ENCODE peak calls at places on chromosomes 13 and 19, in seven cellular contexts. One of them, this sample, is unnamed.

GRCh38 chr13:98925949-98926348 is 51.9 kb downstream of the DOCK9 start:
- DNase-seq in H9: no peak
- DNase-seq in neuronal stem cell: no peak
- DNase-seq in H1: no peak
- DNase-seq in mesenchymal stem cell: no peak
- DNase-seq in IMR-90: no peak
- DNase-seq in trophoblast cell: peak; percentile 84
- DNase-seq in this sample: peak; percentile 38

GRCh38 chr19:44002212-44002565 is 568 bp upstream of the ZNF230 start:
- DNase-seq in trophoblast cell: peak; percentile 12
- DNase-seq in neuronal stem cell: no peak
- DNase-seq in IMR-90: peak; percentile 11
- DNase-seq in H1: no peak
- DNase-seq in mesenchymal stem cell: no peak
- DNase-seq in H9: no peak
- DNase-seq in this sample: no peak

GRCh38 chr19:14460935-14461334 is 14.2 kb downstream of the PTGER1 start:
- DNase-seq in H1: no peak
- DNase-seq in IMR-90: no peak
- DNase-seq in neuronal stem cell: no peak
- DNase-seq in trophoblast cell: no peak
- DNase-seq in mesenchymal stem cell: no peak
- DNase-seq in H9: no peak
- DNase-seq in this sample: no peak

GRCh38 chr19:55652311-55653078 is 2.3 kb upstream of the U2AF2 start:
- DNase-seq in H9: peak; percentile 83
- DNase-seq in IMR-90: no peak
- DNase-seq in trophoblast cell: no peak
- DNase-seq in neuronal stem cell: no peak
- DNase-seq in mesenchymal stem cell: no peak
- DNase-seq in H1: no peak
- DNase-seq in this sample: no peak

GRCh38 chr13:41267106-41267505 is 3.7 kb upstream of the MTRF1 start:
- DNase-seq in IMR-90: peak; percentile 18
- DNase-seq in H9: no peak
- DNase-seq in mesenchymal stem cell: no peak
- DNase-seq in H1: no peak
- DNase-seq in neuronal stem cell: no peak
- DNase-seq in trophoblast cell: no peak
- DNase-seq in this sample: no peak

GRCh38 chr19:45125975-45126493 is 33.1 kb downstream of the PPP1R37 start:
- DNase-seq in neuronal stem cell: peak; percentile 41
- DNase-seq in mesenchymal stem cell: peak; percentile 63
- DNase-seq in H1: peak; percentile 96
- DNase-seq in H9: peak; percentile 89
- DNase-seq in trophoblast cell: peak; percentile 82
- DNase-seq in IMR-90: peak; percentile 49
- DNase-seq in this sample: peak; percentile 86

GRCh38 chr19:16078759-16079707 is 2.7 kb downstream of the TPM4 start:
- DNase-seq in neuronal stem cell: no peak
- DNase-seq in trophoblast cell: peak; percentile 94
- DNase-seq in H9: no peak
- DNase-seq in mesenchymal stem cell: peak; percentile 95
- DNase-seq in IMR-90: peak; percentile 98
- DNase-seq in H1: no peak
- DNase-seq in this sample: peak; percentile 76

GRCh38 chr19:48636859-48637448 is at the start of gene DBP:
- DNase-seq in H1: peak; percentile 74
- DNase-seq in mesenchymal stem cell: no peak
- DNase-seq in IMR-90: no peak
- DNase-seq in trophoblast cell: peak; percentile 52
- DNase-seq in H9: peak; percentile 73
- DNase-seq in neuronal stem cell: no peak
- DNase-seq in this sample: no peak

GRCh38 chr13:67229438-67230242 is 496 bp downstream of the PCDH9 start:
- DNase-seq in mesenchymal stem cell: no peak
- DNase-seq in H9: no peak
- DNase-seq in H1: no peak
- DNase-seq in neuronal stem cell: peak; percentile 4
- DNase-seq in trophoblast cell: peak; percentile 17
- DNase-seq in IMR-90: peak; percentile 10
- DNase-seq in this sample: peak; percentile 25

GRCh38 chr19:13621413-13621812 is 115.1 kb upstream of the CACNA1A start:
- DNase-seq in IMR-90: peak; percentile 96
- DNase-seq in trophoblast cell: peak; percentile 64
- DNase-seq in mesenchymal stem cell: peak; percentile 7
- DNase-seq in H9: peak; percentile 88
- DNase-seq in H1: no peak
- DNase-seq in neuronal stem cell: no peak
- DNase-seq in this sample: peak; percentile 89

GRCh38 chr19:53875602-53876340 is 6.2 kb upstream of the PRKCG start:
- DNase-seq in neuronal stem cell: no peak
- DNase-seq in mesenchymal stem cell: peak; percentile 46
- DNase-seq in IMR-90: no peak
- DNase-seq in H1: no peak
- DNase-seq in H9: no peak
- DNase-seq in trophoblast cell: peak; percentile 17
- DNase-seq in this sample: no peak

DNA sequence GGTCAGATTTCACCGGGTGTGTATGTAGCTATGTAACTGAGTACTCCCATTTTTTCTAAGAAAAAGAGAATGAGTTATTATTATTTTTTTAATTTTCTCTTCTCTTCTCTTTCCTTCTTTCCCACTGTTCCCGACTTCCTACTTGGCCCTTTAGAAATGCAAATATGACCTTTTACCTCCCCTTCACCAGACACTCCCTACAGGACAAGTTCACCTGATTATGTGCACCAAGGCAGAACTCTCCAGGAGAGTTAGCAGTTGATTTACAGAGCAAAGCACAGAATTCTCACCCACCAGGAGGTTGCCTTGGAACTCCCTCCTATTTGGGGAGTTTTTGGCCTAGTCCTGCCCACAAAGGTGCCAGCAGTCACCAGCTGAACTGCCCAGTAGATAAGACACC is 49.5 kb upstream of the GPR12 start:
- DNase-seq in IMR-90: no peak
- DNase-seq in H1: no peak
- DNase-seq in H9: no peak
- DNase-seq in neuronal stem cell: no peak
- DNase-seq in trophoblast cell: no peak
- DNase-seq in mesenchymal stem cell: no peak
- DNase-seq in this sample: no peak
- H2BK5ac ChIP-seq in IMR-90: no peak overlapping the region
- H2BK5ac ChIP-seq in H1: no peak overlapping the region
- H2BK5ac ChIP-seq in H9: no peak overlapping the region
- H2BK5ac ChIP-seq in neuronal stem cell: no peak overlapping the region
- H2BK5ac ChIP-seq in trophoblast cell: no peak overlapping the region
- H2BK5ac ChIP-seq in mesenchymal stem cell: no peak overlapping the region
- H2BK5ac ChIP-seq in this sample: no peak overlapping the region

GRCh38 chr19:29666634-29667389 is 1.6 kb downstream of the PLEKHF1 start:
- DNase-seq in H9: peak; percentile 73
- DNase-seq in mesenchymal stem cell: peak; percentile 83
- DNase-seq in H1: peak; percentile 68
- DNase-seq in neuronal stem cell: peak; percentile 29
- DNase-seq in trophoblast cell: peak; percentile 61
- DNase-seq in IMR-90: peak; percentile 64
- DNase-seq in this sample: peak; percentile 75
- H3K27ac ChIP-seq in H9: no peak overlapping the region
- H3K27ac ChIP-seq in mesenchymal stem cell: peak overlapping the region; percentile 60
- H3K27ac ChIP-seq in H1: no peak overlapping the region
- H3K27ac ChIP-seq in neuronal stem cell: no peak overlapping the region
- H3K27ac ChIP-seq in trophoblast cell: peak overlapping the region; percentile 4
- H3K27ac ChIP-seq in IMR-90: peak overlapping the region; percentile 84
- H3K27ac ChIP-seq in this sample: no peak overlapping the region

DNA sequence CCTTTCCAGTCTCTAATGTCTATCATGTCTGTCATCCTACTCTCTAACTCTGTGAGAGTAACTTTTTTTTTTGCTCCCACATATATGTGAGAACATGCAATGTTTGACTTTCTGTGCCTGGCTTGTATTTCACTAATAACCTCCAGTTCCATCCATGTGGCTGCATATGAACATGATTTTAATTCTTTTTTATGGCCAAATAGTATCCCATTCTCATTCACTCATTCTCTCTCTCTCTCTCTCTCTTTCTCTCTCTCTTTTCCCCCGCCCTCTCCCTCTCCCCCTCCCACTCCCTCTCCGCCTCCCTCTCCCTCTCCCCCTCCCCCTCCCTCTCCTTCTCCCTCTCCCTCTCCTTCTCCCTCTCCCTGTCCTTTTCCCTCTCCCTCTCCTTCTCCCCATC is 52.0 kb downstream of the DNAJC3 start:
- DNase-seq in mesenchymal stem cell: no peak
- DNase-seq in trophoblast cell: no peak
- DNase-seq in H9: no peak
- DNase-seq in IMR-90: no peak
- DNase-seq in neuronal stem cell: no peak
- DNase-seq in H1: no peak
- DNase-seq in this sample: no peak
- H2BK5ac ChIP-seq in mesenchymal stem cell: no peak overlapping the region
- H2BK5ac ChIP-seq in trophoblast cell: no peak overlapping the region
- H2BK5ac ChIP-seq in H9: no peak overlapping the region
- H2BK5ac ChIP-seq in IMR-90: no peak overlapping the region
- H2BK5ac ChIP-seq in neuronal stem cell: no peak overlapping the region
- H2BK5ac ChIP-seq in H1: no peak overlapping the region
- H2BK5ac ChIP-seq in this sample: no peak overlapping the region

DNA sequence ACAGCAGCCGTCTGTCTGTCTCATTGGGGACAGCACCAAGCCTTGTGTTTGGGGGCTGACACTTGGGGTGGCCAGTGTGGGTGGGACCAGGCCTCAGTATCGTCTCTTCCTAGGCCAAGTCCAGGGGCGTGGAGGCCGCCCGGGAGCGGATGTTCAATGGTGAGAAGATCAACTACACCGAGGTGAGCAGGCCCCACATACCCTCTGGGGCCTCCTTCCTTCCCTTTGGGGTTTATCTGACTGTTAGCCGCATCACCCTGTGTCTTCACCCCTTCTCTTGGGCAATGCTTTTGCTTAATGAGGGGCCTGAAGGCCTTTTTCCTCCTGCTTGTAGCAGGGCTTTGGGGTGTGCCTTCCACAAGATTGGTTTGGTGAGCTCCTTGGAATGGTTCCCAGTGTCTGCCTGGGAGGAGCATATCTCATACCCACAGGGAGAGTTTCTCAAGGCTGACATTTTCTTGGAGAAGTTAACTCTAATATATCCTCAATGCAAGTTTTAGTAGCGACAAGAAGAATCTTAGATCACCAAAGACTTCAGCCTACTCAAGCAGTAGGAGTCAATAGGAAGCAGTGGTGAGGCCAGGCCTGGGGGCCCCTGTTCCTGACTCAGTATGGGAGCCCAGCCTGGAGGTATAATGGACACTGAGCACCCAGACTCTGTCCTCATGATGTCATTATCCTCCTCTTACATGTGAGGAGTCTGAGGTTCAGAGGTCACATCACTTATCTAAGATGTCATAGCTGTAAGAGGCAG is 1.9 kb downstream of the GPI start:
- DNase-seq in IMR-90: peak; percentile 74
- DNase-seq in neuronal stem cell: no peak
- DNase-seq in trophoblast cell: no peak
- DNase-seq in mesenchymal stem cell: peak; percentile 26
- DNase-seq in H1: no peak
- DNase-seq in H9: no peak
- DNase-seq in this sample: no peak
- H3K27ac ChIP-seq in IMR-90: no peak overlapping the region
- H3K27ac ChIP-seq in neuronal stem cell: no peak overlapping the region
- H3K27ac ChIP-seq in trophoblast cell: no peak overlapping the region
- H3K27ac ChIP-seq in mesenchymal stem cell: no peak overlapping the region
- H3K27ac ChIP-seq in H1: no peak overlapping the region
- H3K27ac ChIP-seq in H9: no peak overlapping the region
- H3K27ac ChIP-seq in this sample: no peak overlapping the region

GRCh38 chr13:74040200-74040599 is 94.0 kb downstream of the KLF12 start:
- DNase-seq in IMR-90: peak; percentile 31
- DNase-seq in mesenchymal stem cell: peak; percentile 52
- DNase-seq in trophoblast cell: peak; percentile 51
- DNase-seq in H1: peak; percentile 81
- DNase-seq in neuronal stem cell: peak; percentile 48
- DNase-seq in H9: peak; percentile 88
- DNase-seq in this sample: peak; percentile 93

GRCh38 chr13:74039667-74040066 is 94.5 kb downstream of the KLF12 start:
- DNase-seq in neuronal stem cell: no peak
- DNase-seq in trophoblast cell: no peak
- DNase-seq in H9: no peak
- DNase-seq in IMR-90: no peak
- DNase-seq in H1: no peak
- DNase-seq in mesenchymal stem cell: no peak
- DNase-seq in this sample: no peak

GRCh38 chr13:74046461-74046860 is 87.7 kb downstream of the KLF12 start:
- DNase-seq in H9: no peak
- DNase-seq in trophoblast cell: no peak
- DNase-seq in neuronal stem cell: no peak
- DNase-seq in mesenchymal stem cell: peak; percentile 18
- DNase-seq in H1: no peak
- DNase-seq in IMR-90: peak; percentile 51
- DNase-seq in this sample: no peak

GRCh38 chr13:74047925-74048324 is 86.3 kb downstream of the KLF12 start:
- DNase-seq in H9: no peak
- DNase-seq in mesenchymal stem cell: peak; percentile 18
- DNase-seq in neuronal stem cell: no peak
- DNase-seq in trophoblast cell: peak; percentile 4
- DNase-seq in IMR-90: no peak
- DNase-seq in H1: no peak
- DNase-seq in this sample: no peak

GRCh38 chr13:74045583-74045982 is 88.6 kb downstream of the KLF12 start:
- DNase-seq in H9: no peak
- DNase-seq in mesenchymal stem cell: no peak
- DNase-seq in neuronal stem cell: no peak
- DNase-seq in H1: no peak
- DNase-seq in IMR-90: no peak
- DNase-seq in trophoblast cell: no peak
- DNase-seq in this sample: no peak
- H2BK5ac ChIP-seq in H9: no peak overlapping the region
- H2BK5ac ChIP-seq in mesenchymal stem cell: no peak overlapping the region
- H2BK5ac ChIP-seq in neuronal stem cell: no peak overlapping the region
- H2BK5ac ChIP-seq in H1: no peak overlapping the region
- H2BK5ac ChIP-seq in IMR-90: no peak overlapping the region
- H2BK5ac ChIP-seq in trophoblast cell: no peak overlapping the region
- H2BK5ac ChIP-seq in this sample: no peak overlapping the region

GRCh38 chr13:110134801-110135200 is 172.2 kb downstream of the COL4A1 start:
- DNase-seq in H9: no peak
- DNase-seq in IMR-90: no peak
- DNase-seq in H1: no peak
- DNase-seq in neuronal stem cell: no peak
- DNase-seq in mesenchymal stem cell: peak; percentile 86
- DNase-seq in trophoblast cell: no peak
- DNase-seq in this sample: peak; percentile 82
- H3K27ac ChIP-seq in H9: no peak overlapping the region
- H3K27ac ChIP-seq in IMR-90: no peak overlapping the region
- H3K27ac ChIP-seq in H1: peak overlapping the region; percentile 4
- H3K27ac ChIP-seq in neuronal stem cell: no peak overlapping the region
- H3K27ac ChIP-seq in mesenchymal stem cell: no peak overlapping the region
- H3K27ac ChIP-seq in trophoblast cell: no peak overlapping the region
- H3K27ac ChIP-seq in this sample: no peak overlapping the region

DNA sequence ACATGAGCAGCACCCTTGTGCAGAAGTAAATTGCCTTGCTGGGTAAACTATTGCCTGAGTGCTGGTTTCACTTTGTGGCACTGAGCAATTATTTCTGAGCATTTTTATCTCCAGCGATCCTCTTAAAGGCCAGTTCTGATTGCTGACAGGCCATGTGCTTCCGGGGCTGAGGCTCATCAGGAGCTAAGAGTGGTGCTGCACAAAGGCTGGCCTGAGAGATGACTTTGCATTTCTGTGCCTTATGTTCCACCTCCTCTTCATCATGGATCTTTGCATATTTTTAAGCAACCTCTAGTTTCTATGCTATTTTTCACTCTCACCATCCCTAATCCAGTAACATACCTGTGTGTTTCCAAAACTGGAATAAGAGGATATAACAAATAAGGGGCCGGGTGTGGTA is 17.6 kb upstream of the COG6 start:
- DNase-seq in IMR-90: no peak
- DNase-seq in H1: no peak
- DNase-seq in mesenchymal stem cell: no peak
- DNase-seq in trophoblast cell: no peak
- DNase-seq in H9: no peak
- DNase-seq in neuronal stem cell: no peak
- DNase-seq in this sample: no peak
- H2BK5ac ChIP-seq in IMR-90: no peak overlapping the region
- H2BK5ac ChIP-seq in H1: no peak overlapping the region
- H2BK5ac ChIP-seq in mesenchymal stem cell: no peak overlapping the region
- H2BK5ac ChIP-seq in trophoblast cell: no peak overlapping the region
- H2BK5ac ChIP-seq in H9: no peak overlapping the region
- H2BK5ac ChIP-seq in neuronal stem cell: no peak overlapping the region
- H2BK5ac ChIP-seq in this sample: no peak overlapping the region